ENCODE peak calls at places on chromosomes 3 and 15, in five cellular contexts. Z is uterus, T is fibroblast of lung, K is pancreas, D is sigmoid colon. F is an unnamed sample.

GRCh38 chr3:123392871-123393620 is 55.8 kb downstream of the ADCY5 start:
- DNase-seq in Z (no peak), D (no peak), T (peak; percentile 8), K (no peak), F (no peak)

GRCh38 chr3:191401775-191402357 is 59.1 kb upstream of the PYDC2 start:
- DNase-seq in Z (no peak), D (no peak), T (no peak), K (no peak), F (no peak)

GRCh38 chr3:137542049-137542448 is 222.1 kb upstream of the SOX14 start:
- DNase-seq in D (no peak), Z (no peak), K (no peak), T (no peak), F (no peak)

GRCh38 chr15:61759639-61760038 is 300.6 kb downstream of the VPS13C start:
- DNase-seq in K (no peak), T (no peak), Z (no peak), D (no peak), F (no peak)

GRCh38 chr3:46850468-46850780 is 12.8 kb downstream of the MYL3 start:
- DNase-seq in D (no peak), K (no peak), Z (no peak), T (no peak), F (peak; percentile 20)

GRCh38 chr3:133924041-133924440 is 28.4 kb upstream of the RAB6B start:
- DNase-seq in K (no peak), Z (no peak), D (no peak), T (peak; percentile 30), F (no peak)

GRCh38 chr3:34584971-34585370 is 786.5 kb downstream of the PDCD6IP start:
- DNase-seq in T (no peak), D (no peak), K (no peak), Z (no peak), F (no peak)

GRCh38 chr3:87873136-87873535 is 185.7 kb downstream of the CGGBP1 start:
- DNase-seq in K (no peak), Z (no peak), D (no peak), T (peak; percentile 0), F (no peak)

GRCh38 chr3:63863150-63864007 is at the start of the genes ATXN7 and THOC7:
- DNase-seq in K (peak; percentile 73), T (peak; percentile 54), D (peak; percentile 83), Z (peak; percentile 58), F (peak; percentile 79)

GRCh38 chr3:190016966-190017365 is 103.7 kb downstream of the P3H2 start:
- DNase-seq in T (no peak), K (no peak), D (no peak), Z (no peak), F (no peak)

GRCh38 chr15:79091204-79091867 is 756 bp upstream of the RASGRF1 start:
- DNase-seq in D (no peak), K (no peak), T (peak; percentile 21), Z (no peak), F (no peak)

GRCh38 chr3:152635354-152635753 is 199.6 kb upstream of the P2RY1 start:
- DNase-seq in K (no peak), D (no peak), T (no peak), Z (no peak), F (no peak)

GRCh38 chr3:139934557-139935070 is 371 bp upstream of the CLSTN2 start:
- DNase-seq in Z (peak; percentile 50), T (peak; percentile 57), D (peak; percentile 73), K (peak; percentile 73), F (no peak)

GRCh38 chr3:38601971-38602550 is 47.4 kb downstream of the SCN5A start:
- DNase-seq in D (peak; percentile 29), K (no peak), Z (no peak), T (no peak), F (no peak)

GRCh38 chr3:136626448-136626847 is 125.7 kb downstream of the STAG1 start:
- DNase-seq in T (no peak), D (no peak), K (no peak), Z (no peak), F (no peak)

GRCh38 chr15:75672111-75672602 is 24.4 kb downstream of the SNX33 start:
- DNase-seq in Z (no peak), T (peak; percentile 56), K (no peak), D (no peak), F (no peak)

GRCh38 chr3:119569156-119569555 is 9.7 kb upstream of the CD80 start:
- DNase-seq in K (no peak), D (no peak), T (no peak), Z (no peak), F (no peak)

GRCh38 chr15:47743886-47744285 is 26.6 kb downstream of the SEMA6D start:
- DNase-seq in T (no peak), K (no peak), D (no peak), Z (no peak), F (no peak)

GRCh38 chr3:9715127-9715526 is 11.5 kb downstream of the CPNE9 start:
- DNase-seq in D (no peak), T (no peak), Z (no peak), K (no peak), F (no peak)

GRCh38 chr3:139541156-139541897 is 1.8 kb upstream of the RBP1 start:
- DNase-seq in D (no peak), T (peak; percentile 51), K (no peak), Z (no peak), F (no peak)

GRCh38 chr3:143343031-143343430 is 223.5 kb downstream of the CHST2 start:
- DNase-seq in K (no peak), Z (no peak), T (no peak), D (no peak), F (no peak)

GRCh38 chr15:70530503-70530902 is 232.9 kb downstream of the UACA start:
- DNase-seq in K (no peak), T (no peak), Z (no peak), D (no peak), F (no peak)

GRCh38 chr3:135989247-135989646 is 23.7 kb downstream of the PPP2R3A start:
- DNase-seq in K (no peak), T (peak; percentile 88), Z (no peak), D (no peak), F (no peak)

GRCh38 chr3:69747511-69748248 is 8.4 kb downstream of the MITF start:
- DNase-seq in K (no peak), D (no peak), Z (no peak), T (no peak), F (no peak)
- H3K27ac ChIP-seq in K (peak overlapping the region; percentile 0), D (peak overlapping the region; percentile 93), Z (peak overlapping the region; percentile 79), T (no peak overlapping the region), F (no peak overlapping the region)

DNA sequence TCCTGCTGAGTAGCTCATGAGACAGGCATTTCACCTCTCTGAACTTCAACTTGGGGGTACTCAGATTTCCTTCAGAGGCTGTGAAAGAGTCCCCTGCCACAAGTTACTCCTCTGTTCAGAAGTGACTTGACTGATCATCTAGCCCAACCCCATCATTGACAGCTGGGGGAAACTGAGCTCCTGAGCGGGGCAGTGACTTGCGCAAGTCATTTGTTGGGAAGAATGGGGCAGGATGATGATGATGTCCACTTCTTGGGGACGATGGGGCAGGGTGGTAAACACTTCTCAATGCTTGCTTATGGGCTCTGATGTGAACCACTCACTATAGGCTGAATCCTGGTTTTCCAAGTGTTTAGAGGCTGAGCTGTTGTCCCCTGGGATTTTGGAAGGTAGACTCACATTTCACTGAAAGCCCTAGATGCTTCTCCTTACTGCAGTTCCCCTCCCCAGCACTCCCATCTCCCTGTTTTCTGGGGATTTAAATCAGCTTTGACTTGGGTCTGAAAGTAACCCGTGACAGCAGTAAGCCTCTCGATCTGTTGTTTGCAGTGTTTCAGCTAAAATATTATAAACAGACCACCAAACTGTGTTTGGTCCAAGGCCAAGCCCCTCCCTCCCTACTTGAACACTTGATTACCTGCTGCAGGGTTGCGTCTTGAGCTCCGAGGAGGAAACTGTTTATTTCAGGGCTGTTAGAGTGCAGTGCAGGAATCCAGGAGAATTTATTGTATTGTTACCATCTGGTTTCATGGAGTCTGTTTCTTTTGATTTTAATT is 25.1 kb downstream of the SMAD3 start:
- DNase-seq in Z (no peak), T (no peak), D (no peak), K (no peak), F (no peak)
- H3K4me1 ChIP-seq in Z (peaks cover 26% of the 10 kb centered on the region), T (peaks cover 60% of the 10 kb centered on the region), D (peaks cover 80% of the 10 kb centered on the region), K (peaks cover 43% of the 10 kb centered on the region), F (peaks cover 98% of the 10 kb centered on the region)

DNA sequence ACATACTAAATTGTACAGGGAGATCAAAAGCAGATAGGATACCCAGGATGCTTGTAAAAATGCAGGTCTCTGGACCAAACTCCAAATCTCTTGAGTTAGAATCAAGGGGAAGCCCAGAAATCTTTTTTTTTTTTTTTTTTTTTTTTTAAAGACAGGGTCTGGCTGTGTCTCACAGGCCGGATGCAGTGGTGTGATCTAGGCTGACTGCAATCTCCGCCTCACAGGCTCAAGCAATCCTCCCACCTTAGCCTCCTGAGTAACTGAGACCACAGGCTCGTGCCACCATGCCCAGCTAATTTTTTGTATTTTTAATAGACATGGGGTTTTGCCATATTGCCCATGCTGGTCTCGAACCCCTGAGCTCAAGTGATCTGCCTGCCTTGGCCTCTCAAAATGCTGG is 373.5 kb downstream of the SHQ1 start:
- DNase-seq in Z (no peak), K (no peak), D (no peak), T (no peak), F (no peak)
- H3K27ac ChIP-seq in Z (no peak overlapping the region), K (no peak overlapping the region), D (no peak overlapping the region), T (no peak overlapping the region), F (no peak overlapping the region)

DNA sequence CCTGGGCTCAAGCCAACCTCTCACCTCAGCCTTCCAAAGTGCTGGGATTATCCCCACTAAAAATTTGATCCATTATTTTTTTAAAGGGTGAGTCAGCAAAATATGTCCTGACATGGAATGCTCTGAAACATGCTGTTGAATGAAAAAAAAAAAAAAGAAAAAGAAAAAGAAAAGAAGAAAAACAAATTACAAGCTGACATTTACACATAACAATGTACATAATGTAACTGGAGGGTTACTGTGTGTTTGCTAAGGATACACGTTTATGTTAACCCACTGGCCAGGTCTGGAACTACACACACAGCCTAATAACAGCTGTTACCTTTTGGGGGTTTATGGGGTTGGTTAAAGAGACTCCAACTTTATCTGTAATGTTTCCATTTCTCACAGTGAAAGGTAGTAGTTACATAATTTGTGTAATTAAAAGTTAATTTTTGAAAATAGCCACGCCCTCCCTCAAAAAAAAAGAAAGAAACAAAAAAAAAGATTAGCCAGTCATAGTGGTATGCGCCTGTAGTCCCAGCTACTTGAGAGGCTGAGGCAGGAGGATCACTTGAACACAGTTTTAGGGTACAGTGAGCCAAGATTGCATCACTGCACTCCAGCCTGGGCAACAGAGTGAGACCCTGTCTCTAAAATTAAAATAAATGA is 3.1 kb upstream of the MESP2 start:
- DNase-seq in D (no peak), K (no peak), T (peak; percentile 20), Z (no peak), F (no peak)
- H3K4me1 ChIP-seq in D (peaks cover 14% of the 10 kb centered on the region), K (peaks cover 21% of the 10 kb centered on the region), T (peaks cover 6% of the 10 kb centered on the region), Z (no peaks in the 10 kb centered on the region), F (peaks cover 16% of the 10 kb centered on the region)

GRCh38 chr3:156300929-156301806 is 180.8 kb downstream of the KCNAB1 start:
- DNase-seq in T (no peak), K (no peak), D (no peak), Z (no peak), F (no peak)
- H3K27ac ChIP-seq in T (no peak overlapping the region), K (no peak overlapping the region), D (no peak overlapping the region), Z (no peak overlapping the region), F (no peak overlapping the region)

GRCh38 chr15:92122259-92122658 is 268.8 kb downstream of the SLCO3A1 start:
- DNase-seq in K (no peak), D (no peak), Z (no peak), T (no peak), F (no peak)
- H3K4me1 ChIP-seq in K (no peaks in the 10 kb centered on the region), D (peaks cover 5% of the 10 kb centered on the region), Z (no peaks in the 10 kb centered on the region), T (no peaks in the 10 kb centered on the region), F (no peaks in the 10 kb centered on the region)